ENCODE peak calls at places on chromosomes 1 and 21, in eight cellular contexts. One of them, this sample, is unnamed.

GRCh38 chr1:244254467-244254866 is 197.2 kb downstream of the ADSS2 start:
- DNase-seq in H1: no peak
- DNase-seq in left ventricle myocardium inferior: peak; percentile 38
- DNase-seq in cardiac fibroblast: no peak
- DNase-seq in heart left ventricle: peak; percentile 63
- DNase-seq in foreskin fibroblast: no peak
- DNase-seq in neural progenitor cell: no peak
- DNase-seq in stomach: no peak
- DNase-seq in this sample: no peak

GRCh38 chr1:186155594-186155993 is 219.5 kb downstream of the TPR start:
- DNase-seq in left ventricle myocardium inferior: no peak
- DNase-seq in neural progenitor cell: peak; percentile 27
- DNase-seq in heart left ventricle: no peak
- DNase-seq in cardiac fibroblast: peak; percentile 80
- DNase-seq in H1: no peak
- DNase-seq in foreskin fibroblast: peak; percentile 85
- DNase-seq in stomach: no peak
- DNase-seq in this sample: peak; percentile 75

GRCh38 chr1:156591432-156592157 is at the start of gene NAXE:
- DNase-seq in heart left ventricle: peak; percentile 81
- DNase-seq in foreskin fibroblast: peak; percentile 85
- DNase-seq in cardiac fibroblast: peak; percentile 65
- DNase-seq in left ventricle myocardium inferior: peak; percentile 74
- DNase-seq in neural progenitor cell: peak; percentile 93
- DNase-seq in stomach: peak; percentile 80
- DNase-seq in H1: no peak
- DNase-seq in this sample: peak; percentile 55

GRCh38 chr1:223230161-223230881 is 87.3 kb upstream of the TLR5 start:
- DNase-seq in foreskin fibroblast: peak; percentile 73
- DNase-seq in cardiac fibroblast: peak; percentile 58
- DNase-seq in neural progenitor cell: no peak
- DNase-seq in left ventricle myocardium inferior: no peak
- DNase-seq in heart left ventricle: no peak
- DNase-seq in H1: no peak
- DNase-seq in stomach: no peak
- DNase-seq in this sample: peak; percentile 88

GRCh38 chr1:202034683-202035462 is 24.5 kb downstream of the ELF3 start:
- DNase-seq in cardiac fibroblast: peak; percentile 95
- DNase-seq in neural progenitor cell: no peak
- DNase-seq in H1: peak; percentile 41
- DNase-seq in left ventricle myocardium inferior: peak; percentile 71
- DNase-seq in stomach: peak; percentile 96
- DNase-seq in heart left ventricle: peak; percentile 85
- DNase-seq in foreskin fibroblast: peak; percentile 79
- DNase-seq in this sample: peak; percentile 80

GRCh38 chr21:39452965-39453332 is 1.2 kb downstream of the SH3BGR start:
- DNase-seq in left ventricle myocardium inferior: no peak
- DNase-seq in cardiac fibroblast: no peak
- DNase-seq in H1: no peak
- DNase-seq in stomach: no peak
- DNase-seq in neural progenitor cell: peak; percentile 19
- DNase-seq in foreskin fibroblast: peak; percentile 11
- DNase-seq in heart left ventricle: no peak
- DNase-seq in this sample: no peak

GRCh38 chr1:240385985-240386978 is 225.7 kb downstream of the GREM2 start:
- DNase-seq in neural progenitor cell: no peak
- DNase-seq in heart left ventricle: no peak
- DNase-seq in left ventricle myocardium inferior: no peak
- DNase-seq in cardiac fibroblast: peak; percentile 76
- DNase-seq in H1: no peak
- DNase-seq in stomach: no peak
- DNase-seq in foreskin fibroblast: peak; percentile 94
- DNase-seq in this sample: peak; percentile 91

GRCh38 chr1:201184734-201185453 is 5.7 kb upstream of the IGFN1 start:
- DNase-seq in H1: no peak
- DNase-seq in cardiac fibroblast: peak; percentile 78
- DNase-seq in neural progenitor cell: peak; percentile 65
- DNase-seq in left ventricle myocardium inferior: no peak
- DNase-seq in foreskin fibroblast: peak; percentile 87
- DNase-seq in heart left ventricle: peak; percentile 50
- DNase-seq in stomach: peak; percentile 33
- DNase-seq in this sample: peak; percentile 84

GRCh38 chr1:41955461-41956159 is 36.9 kb upstream of the HIVEP3 start:
- DNase-seq in stomach: no peak
- DNase-seq in H1: peak; percentile 2
- DNase-seq in left ventricle myocardium inferior: no peak
- DNase-seq in foreskin fibroblast: peak; percentile 86
- DNase-seq in heart left ventricle: no peak
- DNase-seq in neural progenitor cell: peak; percentile 43
- DNase-seq in cardiac fibroblast: peak; percentile 73
- DNase-seq in this sample: peak; percentile 99

GRCh38 chr1:19949016-19949415 is 25.6 kb upstream of the PLA2G2E start:
- DNase-seq in H1: peak; percentile 38
- DNase-seq in left ventricle myocardium inferior: no peak
- DNase-seq in cardiac fibroblast: peak; percentile 75
- DNase-seq in stomach: no peak
- DNase-seq in foreskin fibroblast: peak; percentile 83
- DNase-seq in heart left ventricle: no peak
- DNase-seq in neural progenitor cell: no peak
- DNase-seq in this sample: peak; percentile 86

GRCh38 chr21:32143222-32143939 is 135.5 kb downstream of the MIS18A start:
- DNase-seq in cardiac fibroblast: no peak
- DNase-seq in foreskin fibroblast: peak; percentile 68
- DNase-seq in left ventricle myocardium inferior: peak; percentile 23
- DNase-seq in neural progenitor cell: peak; percentile 39
- DNase-seq in H1: no peak
- DNase-seq in stomach: no peak
- DNase-seq in heart left ventricle: peak; percentile 38
- DNase-seq in this sample: no peak

GRCh38 chr1:211247921-211248320 is 11.2 kb upstream of the RCOR3 start:
- DNase-seq in H1: no peak
- DNase-seq in heart left ventricle: no peak
- DNase-seq in neural progenitor cell: peak; percentile 14
- DNase-seq in stomach: no peak
- DNase-seq in left ventricle myocardium inferior: no peak
- DNase-seq in cardiac fibroblast: peak; percentile 26
- DNase-seq in foreskin fibroblast: no peak
- DNase-seq in this sample: no peak

GRCh38 chr1:65998763-65999583 is 206.3 kb downstream of the PDE4B start:
- DNase-seq in cardiac fibroblast: no peak
- DNase-seq in H1: no peak
- DNase-seq in heart left ventricle: no peak
- DNase-seq in left ventricle myocardium inferior: no peak
- DNase-seq in foreskin fibroblast: no peak
- DNase-seq in stomach: no peak
- DNase-seq in neural progenitor cell: no peak
- DNase-seq in this sample: no peak

GRCh38 chr1:94068831-94069648 is 51.9 kb downstream of the ABCA4 start:
- DNase-seq in stomach: peak; percentile 79
- DNase-seq in H1: no peak
- DNase-seq in foreskin fibroblast: peak; percentile 58
- DNase-seq in heart left ventricle: peak; percentile 60
- DNase-seq in neural progenitor cell: peak; percentile 54
- DNase-seq in left ventricle myocardium inferior: peak; percentile 41
- DNase-seq in cardiac fibroblast: peak; percentile 67
- DNase-seq in this sample: no peak

GRCh38 chr1:243944429-243945160 is 94.6 kb upstream of the AKT3 start:
- DNase-seq in H1: peak; percentile 49
- DNase-seq in cardiac fibroblast: peak; percentile 46
- DNase-seq in foreskin fibroblast: peak; percentile 65
- DNase-seq in stomach: no peak
- DNase-seq in neural progenitor cell: peak; percentile 70
- DNase-seq in left ventricle myocardium inferior: no peak
- DNase-seq in heart left ventricle: no peak
- DNase-seq in this sample: peak; percentile 18

GRCh38 chr1:156892190-156893047 is 1.1 kb upstream of the PEAR1 start:
- DNase-seq in foreskin fibroblast: peak; percentile 94
- DNase-seq in left ventricle myocardium inferior: peak; percentile 94
- DNase-seq in heart left ventricle: peak; percentile 95
- DNase-seq in H1: peak; percentile 62
- DNase-seq in cardiac fibroblast: peak; percentile 95
- DNase-seq in neural progenitor cell: peak; percentile 95
- DNase-seq in stomach: peak; percentile 91
- DNase-seq in this sample: peak; percentile 80

GRCh38 chr1:171841931-171842723 is 829 bp downstream of the DNM3 start:
- DNase-seq in cardiac fibroblast: peak; percentile 3
- DNase-seq in foreskin fibroblast: peak; percentile 35
- DNase-seq in stomach: no peak
- DNase-seq in neural progenitor cell: peak; percentile 47
- DNase-seq in left ventricle myocardium inferior: no peak
- DNase-seq in heart left ventricle: peak; percentile 30
- DNase-seq in H1: no peak
- DNase-seq in this sample: no peak

GRCh38 chr1:2400576-2400909 is 8.9 kb downstream of the RER1 start:
- DNase-seq in foreskin fibroblast: no peak
- DNase-seq in heart left ventricle: no peak
- DNase-seq in left ventricle myocardium inferior: no peak
- DNase-seq in H1: no peak
- DNase-seq in cardiac fibroblast: no peak
- DNase-seq in neural progenitor cell: no peak
- DNase-seq in stomach: no peak
- DNase-seq in this sample: no peak
- TF ChIP-seq CTCF in foreskin fibroblast: no peak
- TF ChIP-seq CTCF in heart left ventricle: no peak
- TF ChIP-seq CTCF in left ventricle myocardium inferior: no peak
- TF ChIP-seq CTCF in H1: no peak
- TF ChIP-seq CTCF in cardiac fibroblast: no peak
- TF ChIP-seq CTCF in neural progenitor cell: no peak
- TF ChIP-seq CTCF in stomach: no peak
- TF ChIP-seq CTCF in this sample: no peak

GRCh38 chr1:63931468-63931867 is 157.7 kb downstream of the ROR1 start:
- DNase-seq in H1: no peak
- DNase-seq in cardiac fibroblast: peak; percentile 57
- DNase-seq in left ventricle myocardium inferior: no peak
- DNase-seq in stomach: no peak
- DNase-seq in neural progenitor cell: no peak
- DNase-seq in foreskin fibroblast: peak; percentile 72
- DNase-seq in heart left ventricle: no peak
- DNase-seq in this sample: peak; percentile 59

GRCh38 chr1:63936276-63936675 is 162.5 kb downstream of the ROR1 start:
- DNase-seq in H1: no peak
- DNase-seq in cardiac fibroblast: no peak
- DNase-seq in stomach: no peak
- DNase-seq in foreskin fibroblast: no peak
- DNase-seq in heart left ventricle: no peak
- DNase-seq in neural progenitor cell: no peak
- DNase-seq in left ventricle myocardium inferior: no peak
- DNase-seq in this sample: no peak

GRCh38 chr1:63935553-63935952 is 161.7 kb downstream of the ROR1 start:
- DNase-seq in left ventricle myocardium inferior: no peak
- DNase-seq in H1: no peak
- DNase-seq in cardiac fibroblast: no peak
- DNase-seq in heart left ventricle: no peak
- DNase-seq in neural progenitor cell: no peak
- DNase-seq in stomach: no peak
- DNase-seq in foreskin fibroblast: no peak
- DNase-seq in this sample: no peak

GRCh38 chr1:63937623-63938022 is 163.8 kb downstream of the ROR1 start:
- DNase-seq in left ventricle myocardium inferior: no peak
- DNase-seq in H1: no peak
- DNase-seq in foreskin fibroblast: no peak
- DNase-seq in stomach: no peak
- DNase-seq in cardiac fibroblast: no peak
- DNase-seq in heart left ventricle: no peak
- DNase-seq in neural progenitor cell: no peak
- DNase-seq in this sample: no peak

DNA sequence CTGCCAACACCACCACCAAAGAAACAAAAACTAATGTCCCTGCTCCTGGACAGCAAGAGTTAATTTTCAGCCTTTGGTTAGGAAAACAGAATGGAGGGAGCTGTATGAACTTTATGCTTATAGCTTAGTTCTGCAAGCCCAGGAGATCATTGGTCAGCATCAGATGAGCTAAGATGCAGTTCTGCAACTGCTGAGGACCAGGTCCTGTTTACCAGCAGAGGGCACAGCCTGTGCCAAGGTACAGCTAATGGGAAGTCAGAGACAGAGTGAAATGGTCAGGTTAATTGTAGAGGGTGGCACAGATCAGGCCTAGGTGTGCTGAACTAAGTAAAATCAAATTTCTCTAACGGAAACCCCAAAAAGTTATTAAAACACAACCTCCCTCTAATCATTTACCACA is 161.3 kb downstream of the ROR1 start:
- DNase-seq in stomach: peak; percentile 49
- DNase-seq in left ventricle myocardium inferior: no peak
- DNase-seq in heart left ventricle: peak; percentile 36
- DNase-seq in H1: no peak
- DNase-seq in cardiac fibroblast: peak; percentile 35
- DNase-seq in foreskin fibroblast: peak; percentile 64
- DNase-seq in neural progenitor cell: no peak
- DNase-seq in this sample: no peak
- TF ChIP-seq CTCF in stomach: no peak
- TF ChIP-seq CTCF in left ventricle myocardium inferior: peak; percentile 48
- TF ChIP-seq CTCF in heart left ventricle: peak; percentile 28
- TF ChIP-seq CTCF in H1: peak; percentile 11
- TF ChIP-seq CTCF in cardiac fibroblast: peak; percentile 35
- TF ChIP-seq CTCF in foreskin fibroblast: peak; percentile 14
- TF ChIP-seq CTCF in neural progenitor cell: peak; percentile 23
- TF ChIP-seq CTCF in this sample: peak; percentile 62

DNA sequence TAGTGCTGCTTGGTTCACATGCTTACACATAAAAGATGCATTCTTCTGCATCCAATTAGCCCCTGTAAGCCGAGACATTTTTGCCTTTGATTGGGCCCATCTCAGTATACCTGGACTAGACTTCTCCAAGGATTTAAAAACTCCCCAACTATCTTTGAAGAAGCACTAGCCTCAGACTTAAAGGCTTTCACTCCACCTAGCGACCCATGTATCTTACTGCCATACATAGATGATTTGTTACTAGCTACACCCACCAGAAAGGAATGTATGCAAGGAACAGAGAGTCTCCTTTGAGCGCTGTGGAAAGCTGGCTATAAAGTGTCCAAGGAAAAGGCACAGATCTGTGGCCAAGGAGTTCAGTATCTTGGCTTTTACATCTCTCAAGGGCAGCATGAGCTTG is 91.7 kb downstream of the LIPI start:
- DNase-seq in left ventricle myocardium inferior: no peak
- DNase-seq in heart left ventricle: no peak
- DNase-seq in cardiac fibroblast: no peak
- DNase-seq in foreskin fibroblast: no peak
- DNase-seq in stomach: no peak
- DNase-seq in H1: no peak
- DNase-seq in neural progenitor cell: peak; percentile 40
- DNase-seq in this sample: no peak
- TF ChIP-seq CTCF in left ventricle myocardium inferior: no peak
- TF ChIP-seq CTCF in heart left ventricle: no peak
- TF ChIP-seq CTCF in cardiac fibroblast: no peak
- TF ChIP-seq CTCF in foreskin fibroblast: no peak
- TF ChIP-seq CTCF in stomach: no peak
- TF ChIP-seq CTCF in H1: no peak
- TF ChIP-seq CTCF in neural progenitor cell: peak; percentile 45
- TF ChIP-seq CTCF in this sample: no peak

DNA sequence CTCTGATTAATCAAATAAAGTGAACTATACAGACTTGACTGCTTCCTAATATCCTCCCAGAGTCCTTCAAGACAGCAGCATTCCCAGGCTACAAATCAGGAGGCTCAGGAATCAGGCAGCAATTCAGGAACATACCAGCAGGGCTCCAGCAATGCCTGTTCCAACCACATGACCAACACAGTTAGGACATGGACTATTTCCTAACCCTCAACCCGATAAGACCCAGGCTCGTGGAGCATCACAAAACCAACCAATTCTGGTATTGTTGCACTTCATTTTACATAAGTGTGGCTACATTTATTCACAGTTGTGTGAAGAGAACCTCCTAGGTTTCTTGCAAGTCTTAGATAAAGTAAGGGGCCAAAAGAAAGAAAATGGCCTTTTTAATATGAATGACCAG is 546.2 kb upstream of the ADGRL2 start:
- DNase-seq in neural progenitor cell: no peak
- DNase-seq in stomach: no peak
- DNase-seq in foreskin fibroblast: peak; percentile 10
- DNase-seq in heart left ventricle: no peak
- DNase-seq in cardiac fibroblast: no peak
- DNase-seq in left ventricle myocardium inferior: no peak
- DNase-seq in H1: peak; percentile 43
- DNase-seq in this sample: no peak
- TF ChIP-seq CTCF in neural progenitor cell: peak; percentile 42
- TF ChIP-seq CTCF in stomach: no peak
- TF ChIP-seq CTCF in foreskin fibroblast: no peak
- TF ChIP-seq CTCF in heart left ventricle: no peak
- TF ChIP-seq CTCF in cardiac fibroblast: peak; percentile 36
- TF ChIP-seq CTCF in left ventricle myocardium inferior: no peak
- TF ChIP-seq CTCF in H1: peak; percentile 52
- TF ChIP-seq CTCF in this sample: peak; percentile 26